ENCODE peak calls at places on chromosomes 13 and 19, in six cellular contexts. C, N, P, E, Q and Z are unnamed samples.

GRCh38 chr19:343941-344624 is 513 bp downstream of the MIER2 start:
- DNase-seq in C (no peak), N (no peak), P (peak), E (peak), Q (no peak), Z (no peak)

GRCh38 chr13:45537506-45537905 is 72.8 kb downstream of the COG3 start:
- DNase-seq in C (no peak), N (no peak), P (no peak), E (no peak), Q (no peak), Z (no peak)

GRCh38 chr19:7326105-7326877 is 22.4 kb upstream of the ARHGEF18 start:
- DNase-seq in C (no peak), N (no peak), P (no peak), E (peak), Q (no peak), Z (no peak)

GRCh38 chr19:4521170-4521887 is 3.0 kb upstream of the PLIN4 start:
- DNase-seq in C (no peak), N (peak), P (no peak), E (no peak), Q (no peak), Z (no peak)

GRCh38 chr13:98651716-98652115 is 74.8 kb upstream of the STK24 start:
- DNase-seq in C (no peak), N (no peak), P (no peak), E (no peak), Q (peak), Z (no peak)

GRCh38 chr19:53112286-53112685 is 9.1 kb upstream of the ZNF160 start:
- DNase-seq in C (no peak), N (no peak), P (no peak), E (no peak), Q (no peak), Z (no peak)

GRCh38 chr13:31970237-31970930 is 61.2 kb upstream of the FRY start:
- DNase-seq in C (no peak), N (no peak), P (no peak), E (no peak), Q (no peak), Z (no peak)

GRCh38 chr13:20666948-20667347 is 36.6 kb upstream of the IL17D start:
- DNase-seq in C (no peak), N (no peak), P (no peak), E (no peak), Q (no peak), Z (no peak)

GRCh38 chr13:91066745-91067144 is 280.7 kb upstream of the MIR17HG start:
- DNase-seq in C (no peak), N (no peak), P (no peak), E (no peak), Q (no peak), Z (no peak)

GRCh38 chr19:35076026-35076370 is 34.5 kb downstream of the HPN start:
- DNase-seq in C (no peak), N (no peak), P (no peak), E (no peak), Q (no peak), Z (no peak)

GRCh38 chr19:53165691-53166091 is 6.8 kb upstream of the ZNF347 start:
- DNase-seq in C (no peak), N (no peak), P (no peak), E (no peak), Q (no peak), Z (no peak)

GRCh38 chr13:101893021-101893420 is 440.5 kb downstream of the ITGBL1 start:
- DNase-seq in C (no peak), N (no peak), P (no peak), E (no peak), Q (no peak), Z (no peak)

GRCh38 chr13:55263045-55263444 is 1877.7 kb upstream of the PRR20A start:
- DNase-seq in C (no peak), N (no peak), P (no peak), E (no peak), Q (no peak), Z (no peak)

GRCh38 chr19:19385900-19386339 is 19.6 kb upstream of the GATAD2A start:
- DNase-seq in C (no peak), N (peak), P (no peak), E (peak), Q (peak), Z (no peak)

GRCh38 chr19:2081873-2082810 is 14.0 kb downstream of the MOB3A start:
- DNase-seq in C (no peak), N (no peak), P (no peak), E (no peak), Q (no peak), Z (peak)

GRCh38 chr13:33244210-33244906 is 41.2 kb downstream of the STARD13 start:
- DNase-seq in C (no peak), N (no peak), P (no peak), E (no peak), Q (no peak), Z (no peak)

GRCh38 chr19:34096020-34096915 is 76.0 kb upstream of the LSM14A start:
- DNase-seq in C (no peak), N (no peak), P (peak), E (peak), Q (no peak), Z (no peak)

GRCh38 chr13:99377641-99378040 is 70.4 kb upstream of the GPR183 start:
- DNase-seq in C (no peak), N (no peak), P (no peak), E (no peak), Q (no peak), Z (no peak)

GRCh38 chr13:49419292-49419691 is 24.6 kb downstream of the CAB39L start:
- DNase-seq in C (no peak), N (no peak), P (no peak), E (no peak), Q (no peak), Z (no peak)

GRCh38 chr13:39786091-39786490 is 130.6 kb downstream of the COG6 start:
- DNase-seq in C (no peak), N (no peak), P (no peak), E (peak), Q (no peak), Z (no peak)

DNA sequence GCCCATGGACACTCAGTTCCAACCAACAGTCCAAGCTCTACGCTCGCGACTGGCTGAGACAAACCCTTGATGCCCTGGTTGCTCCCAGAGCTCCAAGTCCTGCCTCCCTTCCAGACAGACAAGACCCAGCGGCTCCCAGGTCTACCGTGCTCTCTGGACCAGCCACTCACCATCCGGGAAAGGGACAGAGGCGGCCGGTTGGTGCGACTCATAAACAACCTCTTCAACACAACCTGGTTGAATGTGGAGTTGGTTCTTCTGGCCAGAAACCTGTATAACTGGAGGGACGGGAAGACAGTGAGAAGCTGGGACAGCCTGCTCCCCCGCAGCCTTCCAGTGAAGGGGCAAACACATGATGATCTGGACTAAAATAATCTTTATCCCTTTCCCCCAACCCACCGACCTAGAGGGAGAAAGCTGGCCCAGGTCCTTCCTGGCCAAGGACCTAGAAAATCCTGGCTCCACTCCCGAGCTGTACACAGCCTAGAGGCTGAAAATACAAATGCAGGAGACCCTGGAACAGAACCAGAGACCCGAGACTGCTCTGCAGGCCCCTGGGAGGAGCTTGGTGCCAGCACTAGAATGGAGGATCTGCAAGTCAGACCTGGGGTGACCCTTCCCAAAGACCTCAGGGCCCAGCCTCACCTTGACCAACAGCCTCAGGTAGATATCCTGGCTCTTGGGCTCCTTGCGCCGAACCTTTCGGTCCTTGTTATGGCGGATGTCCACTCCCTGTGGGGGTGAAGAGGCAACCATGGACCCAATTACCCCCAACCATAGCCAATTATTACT is 1.6 kb downstream of the RPL18 start:
- DNase-seq in C (no peak), N (no peak), P (no peak), E (no peak), Q (no peak), Z (no peak)
- TF ChIP-seq CTCF in C (no peak), N (no peak), P (no peak), E (peak), Q (no peak), Z (no peak)

GRCh38 chr13:77299587-77299986 is 27.3 kb downstream of the MYCBP2 start:
- DNase-seq in C (no peak), N (no peak), P (no peak), E (no peak), Q (no peak), Z (no peak)
- H3K4me3 ChIP-seq in C (no peak), N (no peak), P (no peak), E (no peak), Q (no peak), Z (no peak)

GRCh38 chr19:45643024-45643926 is 4.1 kb upstream of the EML2 start:
- DNase-seq in C (peak), N (peak), P (peak), E (peak), Q (peak), Z (peak)

GRCh38 chr19:45640849-45641273 is 1.7 kb upstream of the EML2 start:
- DNase-seq in C (no peak), N (no peak), P (no peak), E (no peak), Q (peak), Z (no peak)

GRCh38 chr19:45638930-45639729 is at the start of gene EML2:
- DNase-seq in C (no peak), N (peak), P (peak), E (peak), Q (peak), Z (peak)

GRCh38 chr19:45643927-45644771 is 5.0 kb upstream of the EML2 start:
- DNase-seq in C (no peak), N (no peak), P (no peak), E (no peak), Q (no peak), Z (no peak)

DNA sequence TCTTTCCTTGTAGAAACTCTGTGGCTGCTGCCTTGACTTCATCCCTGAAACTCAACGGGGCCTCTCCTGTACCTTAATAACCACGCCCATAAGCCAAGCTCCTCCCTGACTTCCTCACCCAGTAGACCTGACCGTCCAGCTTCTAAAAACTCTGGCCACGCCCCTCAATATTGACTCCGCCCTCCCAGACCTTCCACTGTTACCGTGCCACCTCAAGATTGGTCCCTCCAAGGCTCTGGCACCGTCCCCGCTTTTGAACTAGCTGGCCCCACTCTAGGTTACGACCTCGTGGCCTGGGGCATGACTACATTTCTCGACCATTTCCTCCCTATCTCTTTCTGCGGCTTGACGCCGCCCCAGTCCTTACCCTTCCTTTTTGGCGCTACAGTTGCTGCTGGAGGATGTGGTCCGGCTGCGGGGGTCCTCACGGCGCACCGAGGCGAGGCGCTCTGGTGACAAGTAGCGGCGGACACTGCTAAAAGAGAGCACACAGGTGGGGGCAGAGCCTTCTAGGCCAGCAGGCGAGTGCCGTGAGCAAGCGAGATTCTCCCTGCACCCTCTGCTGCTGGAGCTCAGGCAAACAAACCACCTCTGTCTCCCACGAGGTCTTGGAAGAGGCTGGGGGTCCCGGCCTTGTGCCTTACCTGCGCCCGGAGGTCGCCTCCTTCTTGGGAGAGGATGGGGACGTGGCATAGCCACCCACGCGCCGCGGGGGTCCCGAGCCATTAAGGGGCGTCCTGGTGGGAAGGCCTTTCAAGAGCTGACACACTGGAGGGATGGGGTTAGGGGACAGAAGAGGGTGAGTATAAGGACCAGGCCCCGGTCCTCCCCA is 2.3 kb upstream of the EML2 start:
- DNase-seq in C (peak), N (peak), P (peak), E (peak), Q (peak), Z (peak)
- TF ChIP-seq POLR2A in C (no peak), N (no peak), P (no peak), E (no peak), Q (no peak), Z (no peak)

DNA sequence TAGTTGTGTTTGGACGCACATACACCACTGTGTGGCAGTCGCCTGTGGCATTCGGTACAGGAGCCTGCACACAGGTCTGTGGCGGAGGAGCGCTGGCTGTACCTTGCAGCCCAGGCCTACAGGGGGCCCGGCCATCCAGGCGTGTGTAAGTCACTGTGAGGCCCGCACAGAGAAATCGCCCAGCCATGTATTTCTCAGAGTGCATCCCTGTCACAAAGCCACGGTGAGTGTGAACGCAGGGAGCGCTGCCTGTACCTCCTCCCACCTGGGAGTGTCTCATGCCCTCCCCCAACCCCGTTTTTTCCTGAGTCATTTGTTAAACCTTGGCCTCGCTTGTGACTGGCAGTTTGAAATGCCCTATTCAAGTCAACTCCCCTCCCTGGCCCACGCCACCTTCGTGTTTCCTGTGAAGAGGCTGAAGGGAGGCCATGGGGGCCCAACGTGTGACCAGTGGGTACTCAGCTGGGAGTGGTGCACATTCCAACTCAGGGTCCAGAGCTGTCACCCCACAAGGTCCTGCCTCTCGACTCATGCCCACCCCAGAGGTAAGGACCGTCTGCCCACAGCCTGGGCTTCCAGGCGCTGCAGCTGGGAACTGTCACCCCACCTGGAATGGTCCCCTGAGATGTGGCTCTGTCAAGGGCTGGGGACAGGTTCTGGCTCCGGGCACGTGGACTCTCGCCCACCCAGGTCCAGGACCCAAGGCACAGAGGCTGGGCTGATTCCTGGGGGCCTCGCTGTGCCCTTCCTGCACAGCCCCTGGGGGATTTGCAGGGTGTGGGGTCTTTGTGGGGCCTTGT is 11.6 kb upstream of the RASA3 start:
- DNase-seq in C (no peak), N (no peak), P (peak), E (no peak), Q (no peak), Z (peak)
- TF ChIP-seq CTCF in C (no peak), N (no peak), P (peak), E (peak), Q (no peak), Z (no peak)

GRCh38 chr19:3097442-3097871 is 3.3 kb downstream of the GNA11 start:
- DNase-seq in C (no peak), N (no peak), P (no peak), E (no peak), Q (no peak), Z (peak)

GRCh38 chr19:3095375-3096191 is 1.4 kb downstream of the GNA11 start:
- DNase-seq in C (no peak), N (peak), P (no peak), E (no peak), Q (no peak), Z (no peak)

GRCh38 chr19:3096902-3097326 is 2.8 kb downstream of the GNA11 start:
- DNase-seq in C (no peak), N (no peak), P (no peak), E (no peak), Q (no peak), Z (no peak)

GRCh38 chr19:3094638-3095374 is 644 bp downstream of the GNA11 start:
- DNase-seq in C (no peak), N (no peak), P (no peak), E (no peak), Q (no peak), Z (no peak)

GRCh38 chr19:3096267-3096901 is 2.2 kb downstream of the GNA11 start:
- DNase-seq in C (no peak), N (no peak), P (no peak), E (no peak), Q (no peak), Z (no peak)
- H3K4me3 ChIP-seq in C (peak), N (peak), P (no peak), E (peak), Q (no peak), Z (peak)

GRCh38 chr19:49869484-49870308 is 2.3 kb upstream of the PNKP start:
- DNase-seq in C (peak), N (peak), P (peak), E (peak), Q (peak), Z (peak)
- TF ChIP-seq POLR2A in C (peak), N (peak), P (peak), E (peak), Q (no peak), Z (peak)

DNA sequence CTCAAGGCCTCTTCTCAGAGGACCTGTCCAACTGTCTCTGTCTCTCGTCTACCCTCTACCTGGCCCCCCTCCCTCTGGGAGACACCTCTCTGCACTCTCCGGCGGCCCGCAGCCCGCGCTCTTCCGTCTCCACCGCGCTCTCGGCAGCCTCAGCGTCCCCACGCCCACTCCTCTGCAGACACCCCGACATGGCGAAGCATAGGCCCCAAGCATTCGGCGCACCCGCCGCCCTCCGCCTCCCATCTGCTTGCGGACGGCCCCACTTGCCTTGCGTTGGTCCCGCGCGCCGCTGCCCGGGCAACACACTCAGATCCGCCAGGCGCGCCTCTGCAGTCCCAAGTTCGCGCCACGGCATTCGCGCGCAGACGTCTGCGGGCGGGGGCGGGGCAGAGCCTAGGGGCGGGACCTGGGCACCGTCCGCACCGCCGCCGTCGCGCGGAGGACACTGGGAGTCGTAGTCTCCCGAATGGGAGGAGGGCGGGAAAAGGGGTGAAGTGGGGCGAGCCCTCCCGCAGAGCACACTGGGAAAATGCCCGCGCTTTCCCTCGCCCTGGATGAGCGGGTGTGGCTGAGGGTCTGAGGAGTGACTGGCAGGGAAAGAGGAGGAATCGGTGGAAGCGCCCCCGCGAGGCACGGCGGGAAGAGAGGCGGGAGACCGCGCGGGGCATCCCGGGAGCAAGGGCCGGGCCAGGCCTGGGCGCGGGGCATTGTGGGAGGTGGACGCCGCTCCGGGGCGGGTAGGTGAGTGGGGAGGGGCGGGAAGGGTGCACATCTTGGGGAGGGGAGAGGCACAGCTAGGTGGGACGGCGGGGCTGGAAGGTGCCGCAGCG is at the start of the genes LIG1 and ZSWIM9:
- DNase-seq in C (peak), N (peak), P (peak), E (peak), Q (peak), Z (peak)
- TF ChIP-seq CTCF in C (no peak), N (peak), P (no peak), E (peak), Q (peak), Z (peak)

DNA sequence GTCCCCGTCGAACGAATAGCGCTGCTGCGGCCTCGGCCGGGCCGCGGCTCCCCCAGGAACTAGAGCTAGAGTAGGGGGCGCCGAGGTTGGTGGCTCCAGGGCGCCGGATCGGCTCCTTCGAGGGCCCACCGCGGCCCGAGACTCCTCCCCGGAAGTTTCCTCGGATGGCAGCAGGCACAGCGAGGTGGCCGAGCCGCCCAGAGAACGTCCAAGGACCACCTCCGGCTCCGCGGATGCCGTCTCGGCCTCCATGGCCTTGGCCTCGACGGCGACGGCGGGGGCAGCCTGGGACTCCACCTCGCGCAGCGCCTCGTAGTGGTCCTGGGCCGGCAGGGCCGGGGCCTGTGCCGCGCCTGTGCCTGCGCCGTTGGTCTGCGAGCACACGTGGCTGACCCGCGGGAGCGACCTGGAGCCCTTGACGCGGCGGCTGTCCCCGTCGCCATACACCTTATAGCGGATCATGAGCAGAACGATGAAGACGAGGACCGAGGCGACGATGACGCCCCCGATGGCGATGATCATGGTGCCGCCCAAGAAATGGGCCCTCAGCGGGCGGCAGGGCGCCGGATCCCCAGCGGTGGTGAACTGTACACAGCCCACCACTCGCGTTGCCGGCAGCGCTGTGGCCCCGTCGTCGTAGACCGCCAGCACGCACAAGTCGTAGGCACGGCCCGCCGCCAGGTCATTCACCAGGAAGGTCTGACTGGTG is 11.8 kb downstream of the IFNL1 start:
- DNase-seq in C (no peak), N (no peak), P (no peak), E (no peak), Q (peak), Z (no peak)
- H3K4me3 ChIP-seq in C (peak), N (no peak), P (peak), E (no peak), Q (no peak), Z (peak)

GRCh38 chr19:37172368-37173366 is at the start of gene ZNF585A:
- DNase-seq in C (peak), N (peak), P (peak), E (peak), Q (peak), Z (peak)
- TF ChIP-seq POLR2A in C (no peak), N (no peak), P (no peak), E (peak), Q (no peak), Z (no peak)

GRCh38 chr13:94431569-94431968 is 47.9 kb downstream of the DCT start:
- DNase-seq in C (peak), N (no peak), P (no peak), E (no peak), Q (no peak), Z (no peak)
- TF ChIP-seq CTCF in C (no peak), N (no peak), P (no peak), E (no peak), Q (no peak), Z (no peak)